ENCODE peak calls at places on chromosomes 7 and 10, in six cellular contexts. G, O, N, Y, I and J are unnamed samples.

GRCh38 chr10:11810313-11810766 is 12.8 kb upstream of the PROSER2 start:
- DNase-seq in G (peak; percentile 56), O (no peak), N (peak; percentile 70), Y (no peak), I (no peak), J (peak; percentile 15)

GRCh38 chr10:102675887-102676616 is 31.8 kb downstream of the TRIM8 start:
- DNase-seq in G (no peak), O (peak; percentile 92), N (peak; percentile 79), Y (peak; percentile 41), I (no peak), J (no peak)

GRCh38 chr7:30206466-30206865 is 71.7 kb downstream of the MTURN start:
- DNase-seq in G (peak; percentile 37), O (no peak), N (no peak), Y (no peak), I (no peak), J (peak; percentile 26)

GRCh38 chr10:58267713-58268453 is at the start of gene IPMK:
- DNase-seq in G (peak; percentile 93), O (peak; percentile 97), N (peak; percentile 84), Y (peak; percentile 97), I (peak; percentile 63), J (peak; percentile 95)

GRCh38 chr10:75987610-75988009 is 556.2 kb downstream of the LRMDA start:
- DNase-seq in G (peak; percentile 19), O (no peak), N (peak; percentile 53), Y (no peak), I (no peak), J (no peak)

GRCh38 chr7:105130580-105130979 is 116.6 kb downstream of the KMT2E start:
- DNase-seq in G (no peak), O (peak; percentile 37), N (no peak), Y (peak; percentile 48), I (no peak), J (no peak)

GRCh38 chr7:134547738-134548054 is 1.2 kb upstream of the AKR1B15 start:
- DNase-seq in G (peak; percentile 85), O (no peak), N (no peak), Y (peak; percentile 80), I (peak; percentile 39), J (no peak)

GRCh38 chr10:14186245-14186644 is 144.5 kb downstream of the FRMD4A start:
- DNase-seq in G (peak; percentile 17), O (peak; percentile 12), N (peak; percentile 7), Y (peak; percentile 30), I (no peak), J (no peak)

GRCh38 chr10:132463333-132464255 is 66.6 kb downstream of the PWWP2B start:
- DNase-seq in G (no peak), O (peak; percentile 65), N (no peak), Y (no peak), I (no peak), J (no peak)

GRCh38 chr7:71746004-71746403 is 614.1 kb downstream of the GALNT17 start:
- DNase-seq in G (no peak), O (no peak), N (no peak), Y (no peak), I (no peak), J (no peak)

GRCh38 chr10:59830601-59831259 is 75.6 kb downstream of the CCDC6 start:
- DNase-seq in G (peak; percentile 60), O (peak; percentile 52), N (peak; percentile 38), Y (peak; percentile 70), I (no peak), J (peak; percentile 68)

GRCh38 chr10:79418274-79418673 is 27.1 kb downstream of the ZCCHC24 start:
- DNase-seq in G (no peak), O (no peak), N (no peak), Y (no peak), I (no peak), J (no peak)

GRCh38 chr7:11436317-11436716 is 395.7 kb downstream of the THSD7A start:
- DNase-seq in G (no peak), O (no peak), N (no peak), Y (no peak), I (no peak), J (no peak)

GRCh38 chr7:37694208-37695080 is 10.9 kb downstream of the GPR141 start:
- DNase-seq in G (peak; percentile 32), O (peak; percentile 100), N (no peak), Y (no peak), I (no peak), J (no peak)
- TF ChIP-seq MYC in G (no peak), O (peak; percentile 83), N (no peak), Y (no peak), I (no peak), J (no peak)

GRCh38 chr10:7409045-7409731 is 1.6 kb downstream of the SFMBT2 start:
- DNase-seq in G (peak; percentile 61), O (peak; percentile 73), N (no peak), Y (peak; percentile 71), I (peak; percentile 51), J (no peak)
- TF ChIP-seq MYC in G (no peak), O (peak; percentile 34), N (no peak), Y (peak; percentile 21), I (no peak), J (no peak)

GRCh38 chr10:121157998-121158397 is 306.8 kb downstream of the WDR11 start:
- DNase-seq in G (no peak), O (peak; percentile 82), N (no peak), Y (peak; percentile 7), I (no peak), J (no peak)
- TF ChIP-seq MYC in G (no peak), O (no peak), N (no peak), Y (no peak), I (no peak), J (no peak)

DNA sequence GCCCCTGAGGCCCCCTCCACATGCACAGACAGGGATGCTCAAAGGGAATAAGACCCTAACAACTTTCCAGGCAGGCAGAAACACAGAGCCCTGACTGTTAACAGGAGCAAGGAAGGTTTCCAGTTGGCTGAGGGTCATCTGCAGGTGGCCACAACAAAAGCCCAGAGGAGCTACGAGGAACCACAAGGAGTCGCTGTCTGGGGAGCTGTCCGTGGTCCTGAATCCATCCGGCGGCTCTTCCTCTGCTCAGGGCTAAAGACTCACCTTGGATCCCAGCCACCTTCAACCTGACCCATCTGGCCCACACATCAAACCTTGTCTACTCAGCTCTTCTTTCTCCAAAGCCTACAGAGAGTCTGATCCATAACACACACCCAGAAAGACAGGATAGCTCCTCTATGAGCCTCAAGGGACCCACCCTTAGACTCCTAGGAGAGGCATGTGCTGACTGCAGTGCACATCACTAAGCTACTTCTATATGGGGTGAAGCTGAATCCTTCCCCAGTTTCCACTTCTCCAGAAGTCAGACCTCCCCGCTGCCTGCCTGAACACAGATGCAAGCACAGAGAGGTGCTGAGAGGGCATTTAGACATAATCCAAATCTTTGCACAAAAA is 104.0 kb downstream of the SLIT1 start:
- DNase-seq in G (peak; percentile 66), O (peak; percentile 74), N (peak; percentile 30), Y (peak; percentile 74), I (no peak), J (peak; percentile 57)
- TF ChIP-seq MYC in G (no peak), O (no peak), N (peak; percentile 55), Y (peak; percentile 28), I (no peak), J (no peak)